ENCODE peak calls at places on chromosomes 11 and 22, in nine cellular contexts. One of them, this sample, is unnamed.

GRCh38 chr22:39313258-39314001 is 6.0 kb downstream of the RPL3 start:
- DNase-seq in left kidney: no peak
- DNase-seq in colonic mucosa: no peak
- DNase-seq in lower leg skin: no peak
- DNase-seq in substantia nigra: no peak
- DNase-seq in HT1080: no peak
- DNase-seq in GM04503: no peak
- DNase-seq in T-helper 1 cell: no peak
- DNase-seq in pulmonary artery endothelial cell: no peak
- DNase-seq in this sample: no peak

GRCh38 chr11:70068950-70069349 is 9.2 kb upstream of the ANO1 start:
- DNase-seq in left kidney: no peak
- DNase-seq in colonic mucosa: no peak
- DNase-seq in lower leg skin: no peak
- DNase-seq in substantia nigra: no peak
- DNase-seq in HT1080: no peak
- DNase-seq in GM04503: no peak
- DNase-seq in T-helper 1 cell: no peak
- DNase-seq in pulmonary artery endothelial cell: no peak
- DNase-seq in this sample: no peak

GRCh38 chr11:64758330-64759079 is 1.3 kb downstream of the PYGM start:
- DNase-seq in left kidney: no peak
- DNase-seq in colonic mucosa: no peak
- DNase-seq in lower leg skin: no peak
- DNase-seq in substantia nigra: no peak
- DNase-seq in HT1080: no peak
- DNase-seq in GM04503: no peak
- DNase-seq in T-helper 1 cell: no peak
- DNase-seq in pulmonary artery endothelial cell: no peak
- DNase-seq in this sample: no peak

GRCh38 chr22:19086417-19086816 is 35.8 kb downstream of the DGCR2 start:
- DNase-seq in left kidney: no peak
- DNase-seq in colonic mucosa: no peak
- DNase-seq in lower leg skin: no peak
- DNase-seq in substantia nigra: no peak
- DNase-seq in HT1080: peak
- DNase-seq in GM04503: no peak
- DNase-seq in T-helper 1 cell: no peak
- DNase-seq in pulmonary artery endothelial cell: no peak
- DNase-seq in this sample: no peak

GRCh38 chr11:20131744-20132666 is 28.3 kb downstream of the DBX1 start:
- DNase-seq in left kidney: peak
- DNase-seq in colonic mucosa: peak
- DNase-seq in lower leg skin: peak
- DNase-seq in substantia nigra: no peak
- DNase-seq in HT1080: peak
- DNase-seq in GM04503: no peak
- DNase-seq in T-helper 1 cell: no peak
- DNase-seq in pulmonary artery endothelial cell: no peak
- DNase-seq in this sample: peak

GRCh38 chr11:132471491-132471890 is 1060.8 kb downstream of the OPCML start:
- DNase-seq in left kidney: no peak
- DNase-seq in colonic mucosa: no peak
- DNase-seq in lower leg skin: no peak
- DNase-seq in substantia nigra: no peak
- DNase-seq in HT1080: peak
- DNase-seq in GM04503: peak
- DNase-seq in T-helper 1 cell: no peak
- DNase-seq in pulmonary artery endothelial cell: no peak
- DNase-seq in this sample: no peak

GRCh38 chr11:27786331-27786730 is 86.1 kb upstream of the BDNF start:
- DNase-seq in left kidney: no peak
- DNase-seq in colonic mucosa: no peak
- DNase-seq in lower leg skin: no peak
- DNase-seq in substantia nigra: no peak
- DNase-seq in HT1080: no peak
- DNase-seq in GM04503: no peak
- DNase-seq in T-helper 1 cell: no peak
- DNase-seq in pulmonary artery endothelial cell: no peak
- DNase-seq in this sample: no peak

GRCh38 chr11:76152741-76153608 is 53.3 kb downstream of the WNT11 start:
- DNase-seq in left kidney: no peak
- DNase-seq in colonic mucosa: no peak
- DNase-seq in lower leg skin: no peak
- DNase-seq in substantia nigra: no peak
- DNase-seq in HT1080: no peak
- DNase-seq in GM04503: no peak
- DNase-seq in T-helper 1 cell: no peak
- DNase-seq in pulmonary artery endothelial cell: no peak
- DNase-seq in this sample: no peak

GRCh38 chr11:132228756-132229325 is 858.4 kb downstream of the NTM start:
- DNase-seq in left kidney: peak
- DNase-seq in colonic mucosa: no peak
- DNase-seq in lower leg skin: no peak
- DNase-seq in substantia nigra: no peak
- DNase-seq in HT1080: peak
- DNase-seq in GM04503: no peak
- DNase-seq in T-helper 1 cell: no peak
- DNase-seq in pulmonary artery endothelial cell: no peak
- DNase-seq in this sample: peak

GRCh38 chr11:790721-791564 is 1.1 kb upstream of the CEND1 start:
- DNase-seq in left kidney: no peak
- DNase-seq in colonic mucosa: no peak
- DNase-seq in lower leg skin: no peak
- DNase-seq in substantia nigra: no peak
- DNase-seq in HT1080: peak
- DNase-seq in GM04503: no peak
- DNase-seq in T-helper 1 cell: no peak
- DNase-seq in pulmonary artery endothelial cell: no peak
- DNase-seq in this sample: peak

GRCh38 chr11:75562048-75562835 is at the start of gene SERPINH1:
- DNase-seq in left kidney: peak
- DNase-seq in colonic mucosa: peak
- DNase-seq in lower leg skin: peak
- DNase-seq in substantia nigra: peak
- DNase-seq in HT1080: peak
- DNase-seq in GM04503: no peak
- DNase-seq in T-helper 1 cell: peak
- DNase-seq in pulmonary artery endothelial cell: no peak
- DNase-seq in this sample: peak

GRCh38 chr22:50171965-50172421 is 1.5 kb downstream of the PANX2 start:
- DNase-seq in left kidney: no peak
- DNase-seq in colonic mucosa: no peak
- DNase-seq in lower leg skin: no peak
- DNase-seq in substantia nigra: no peak
- DNase-seq in HT1080: no peak
- DNase-seq in GM04503: no peak
- DNase-seq in T-helper 1 cell: peak
- DNase-seq in pulmonary artery endothelial cell: no peak
- DNase-seq in this sample: no peak

GRCh38 chr11:64558065-64558745 is 32.8 kb upstream of the SLC22A12 start:
- DNase-seq in left kidney: peak
- DNase-seq in colonic mucosa: no peak
- DNase-seq in lower leg skin: no peak
- DNase-seq in substantia nigra: no peak
- DNase-seq in HT1080: no peak
- DNase-seq in GM04503: no peak
- DNase-seq in T-helper 1 cell: no peak
- DNase-seq in pulmonary artery endothelial cell: no peak
- DNase-seq in this sample: no peak

GRCh38 chr11:1387521-1387920 is 2.2 kb upstream of the BRSK2 start:
- DNase-seq in left kidney: no peak
- DNase-seq in colonic mucosa: no peak
- DNase-seq in lower leg skin: no peak
- DNase-seq in substantia nigra: no peak
- DNase-seq in HT1080: no peak
- DNase-seq in GM04503: no peak
- DNase-seq in T-helper 1 cell: no peak
- DNase-seq in pulmonary artery endothelial cell: no peak
- DNase-seq in this sample: no peak

GRCh38 chr11:108609681-108610080 is 16.1 kb upstream of the EXPH5 start:
- DNase-seq in left kidney: no peak
- DNase-seq in colonic mucosa: no peak
- DNase-seq in lower leg skin: no peak
- DNase-seq in substantia nigra: no peak
- DNase-seq in HT1080: peak
- DNase-seq in GM04503: peak
- DNase-seq in T-helper 1 cell: no peak
- DNase-seq in pulmonary artery endothelial cell: no peak
- DNase-seq in this sample: no peak